ENCODE peak calls at places on chromosomes 16 and 17, in six cellular contexts. One of them, this sample, is unnamed.
A peak's percentile ranks its signal among the peaks of the same experiment; 100 is the strongest.

GRCh38 chr16:2035431-2036199 is 8.9 kb downstream of the NHERF2 start:
- DNase-seq in H1: no peak
- DNase-seq in HepG2: peak; percentile 84
- DNase-seq in GM12878: no peak
- DNase-seq in K562: no peak
- DNase-seq in SK-N-SH: peak; percentile 66
- DNase-seq in this sample: no peak

GRCh38 chr16:79628501-79628975 is 28.0 kb upstream of the MAF start:
- DNase-seq in H1: no peak
- DNase-seq in SK-N-SH: no peak
- DNase-seq in K562: no peak
- DNase-seq in GM12878: peak; percentile 20
- DNase-seq in HepG2: no peak
- DNase-seq in this sample: no peak

GRCh38 chr16:2019500-2019899 is at the start of gene NPW:
- DNase-seq in SK-N-SH: peak; percentile 68
- DNase-seq in GM12878: no peak
- DNase-seq in H1: no peak
- DNase-seq in K562: peak; percentile 64
- DNase-seq in HepG2: no peak
- DNase-seq in this sample: no peak

GRCh38 chr16:68948230-68948910 is 105.0 kb downstream of the TANGO6 start:
- DNase-seq in HepG2: no peak
- DNase-seq in K562: no peak
- DNase-seq in H1: no peak
- DNase-seq in GM12878: no peak
- DNase-seq in SK-N-SH: no peak
- DNase-seq in this sample: no peak

GRCh38 chr16:64791756-64792155 is 330.1 kb downstream of the CDH11 start:
- DNase-seq in SK-N-SH: no peak
- DNase-seq in H1: no peak
- DNase-seq in HepG2: no peak
- DNase-seq in GM12878: no peak
- DNase-seq in K562: no peak
- DNase-seq in this sample: no peak

GRCh38 chr16:29844575-29845331 is 18.3 kb downstream of the CDIPT start:
- DNase-seq in K562: no peak
- DNase-seq in H1: no peak
- DNase-seq in GM12878: no peak
- DNase-seq in HepG2: no peak
- DNase-seq in SK-N-SH: no peak
- DNase-seq in this sample: no peak

GRCh38 chr16:4664538-4665418 is 28.6 kb upstream of the NUDT16L1 start:
- DNase-seq in H1: no peak
- DNase-seq in GM12878: no peak
- DNase-seq in K562: no peak
- DNase-seq in HepG2: peak; percentile 75
- DNase-seq in SK-N-SH: no peak
- DNase-seq in this sample: peak; percentile 89

GRCh38 chr16:56994311-56994710 is 5.0 kb downstream of the NLRC5 start:
- DNase-seq in HepG2: no peak
- DNase-seq in K562: no peak
- DNase-seq in H1: no peak
- DNase-seq in GM12878: no peak
- DNase-seq in SK-N-SH: no peak
- DNase-seq in this sample: no peak

GRCh38 chr17:67156269-67157199 is 88.5 kb downstream of the HELZ start:
- DNase-seq in GM12878: no peak
- DNase-seq in HepG2: no peak
- DNase-seq in K562: no peak
- DNase-seq in SK-N-SH: no peak
- DNase-seq in H1: no peak
- DNase-seq in this sample: no peak

GRCh38 chr17:67187927-67188326 is 57.1 kb downstream of the HELZ start:
- DNase-seq in GM12878: no peak
- DNase-seq in HepG2: no peak
- DNase-seq in H1: no peak
- DNase-seq in K562: no peak
- DNase-seq in SK-N-SH: no peak
- DNase-seq in this sample: no peak

GRCh38 chr17:28745052-28745776 is 1.4 kb downstream of the TRAF4 start:
- DNase-seq in K562: peak; percentile 51
- DNase-seq in GM12878: no peak
- DNase-seq in HepG2: peak; percentile 90
- DNase-seq in SK-N-SH: peak; percentile 58
- DNase-seq in H1: no peak
- DNase-seq in this sample: no peak

GRCh38 chr16:75710344-75710743 is 9.1 kb upstream of the DUXB start:
- DNase-seq in GM12878: no peak
- DNase-seq in SK-N-SH: no peak
- DNase-seq in K562: no peak
- DNase-seq in H1: no peak
- DNase-seq in HepG2: no peak
- DNase-seq in this sample: no peak

GRCh38 chr17:66916946-66917345 is 47.6 kb upstream of the CACNG4 start:
- DNase-seq in SK-N-SH: no peak
- DNase-seq in GM12878: no peak
- DNase-seq in HepG2: no peak
- DNase-seq in H1: no peak
- DNase-seq in K562: no peak
- DNase-seq in this sample: no peak

GRCh38 chr16:11423315-11424117 is 78.3 kb downstream of the RMI2 start:
- DNase-seq in HepG2: no peak
- DNase-seq in GM12878: peak; percentile 39
- DNase-seq in K562: no peak
- DNase-seq in H1: no peak
- DNase-seq in SK-N-SH: no peak
- DNase-seq in this sample: peak; percentile 84

GRCh38 chr16:79334127-79334526 is 266.4 kb downstream of the MAF start:
- DNase-seq in K562: peak; percentile 79
- DNase-seq in HepG2: peak; percentile 16
- DNase-seq in GM12878: no peak
- DNase-seq in SK-N-SH: no peak
- DNase-seq in H1: no peak
- DNase-seq in this sample: no peak

GRCh38 chr17:79749156-79749815 is 18.5 kb downstream of the ENPP7 start:
- DNase-seq in SK-N-SH: no peak
- DNase-seq in K562: no peak
- DNase-seq in HepG2: no peak
- DNase-seq in GM12878: no peak
- DNase-seq in H1: no peak
- DNase-seq in this sample: no peak

GRCh38 chr17:1229891-1230571 is 40.2 kb upstream of the BHLHA9 start:
- DNase-seq in HepG2: no peak
- DNase-seq in GM12878: no peak
- DNase-seq in K562: no peak
- DNase-seq in H1: no peak
- DNase-seq in SK-N-SH: no peak
- DNase-seq in this sample: no peak

GRCh38 chr16:82629441-82630027 is 2.8 kb downstream of the CDH13 start:
- DNase-seq in GM12878: no peak
- DNase-seq in K562: no peak
- DNase-seq in SK-N-SH: no peak
- DNase-seq in H1: no peak
- DNase-seq in HepG2: no peak
- DNase-seq in this sample: no peak

GRCh38 chr16:85485379-85485778 is 127.7 kb upstream of the GSE1 start:
- DNase-seq in K562: no peak
- DNase-seq in H1: no peak
- DNase-seq in HepG2: no peak
- DNase-seq in GM12878: no peak
- DNase-seq in SK-N-SH: no peak
- DNase-seq in this sample: no peak

GRCh38 chr17:11506635-11507034 is 91.6 kb upstream of the DNAH9 start:
- DNase-seq in K562: peak; percentile 6
- DNase-seq in SK-N-SH: no peak
- DNase-seq in H1: no peak
- DNase-seq in GM12878: no peak
- DNase-seq in HepG2: peak; percentile 5
- DNase-seq in this sample: no peak

GRCh38 chr16:81526935-81527334 is 82.3 kb downstream of the CMIP start:
- DNase-seq in HepG2: no peak
- DNase-seq in SK-N-SH: no peak
- DNase-seq in K562: peak; percentile 68
- DNase-seq in H1: no peak
- DNase-seq in GM12878: no peak
- DNase-seq in this sample: no peak

GRCh38 chr16:57530104-57530522 is 6.3 kb downstream of the CCDC102A start:
- DNase-seq in HepG2: peak; percentile 59
- DNase-seq in H1: no peak
- DNase-seq in GM12878: no peak
- DNase-seq in SK-N-SH: peak; percentile 30
- DNase-seq in K562: no peak
- DNase-seq in this sample: no peak

GRCh38 chr17:67258836-67259468 is 14.0 kb upstream of the HELZ start:
- DNase-seq in SK-N-SH: no peak
- DNase-seq in H1: no peak
- DNase-seq in HepG2: no peak
- DNase-seq in GM12878: no peak
- DNase-seq in K562: no peak
- DNase-seq in this sample: peak; percentile 60

GRCh38 chr17:73142763-73143395 is 21.9 kb upstream of the SSTR2 start:
- DNase-seq in HepG2: no peak
- DNase-seq in H1: no peak
- DNase-seq in SK-N-SH: no peak
- DNase-seq in GM12878: no peak
- DNase-seq in K562: no peak
- DNase-seq in this sample: peak; percentile 84

GRCh38 chr17:76404256-76404655 is 19.8 kb downstream of the SPHK1 start:
- DNase-seq in HepG2: no peak
- DNase-seq in K562: no peak
- DNase-seq in GM12878: no peak
- DNase-seq in SK-N-SH: no peak
- DNase-seq in H1: no peak
- DNase-seq in this sample: no peak

DNA sequence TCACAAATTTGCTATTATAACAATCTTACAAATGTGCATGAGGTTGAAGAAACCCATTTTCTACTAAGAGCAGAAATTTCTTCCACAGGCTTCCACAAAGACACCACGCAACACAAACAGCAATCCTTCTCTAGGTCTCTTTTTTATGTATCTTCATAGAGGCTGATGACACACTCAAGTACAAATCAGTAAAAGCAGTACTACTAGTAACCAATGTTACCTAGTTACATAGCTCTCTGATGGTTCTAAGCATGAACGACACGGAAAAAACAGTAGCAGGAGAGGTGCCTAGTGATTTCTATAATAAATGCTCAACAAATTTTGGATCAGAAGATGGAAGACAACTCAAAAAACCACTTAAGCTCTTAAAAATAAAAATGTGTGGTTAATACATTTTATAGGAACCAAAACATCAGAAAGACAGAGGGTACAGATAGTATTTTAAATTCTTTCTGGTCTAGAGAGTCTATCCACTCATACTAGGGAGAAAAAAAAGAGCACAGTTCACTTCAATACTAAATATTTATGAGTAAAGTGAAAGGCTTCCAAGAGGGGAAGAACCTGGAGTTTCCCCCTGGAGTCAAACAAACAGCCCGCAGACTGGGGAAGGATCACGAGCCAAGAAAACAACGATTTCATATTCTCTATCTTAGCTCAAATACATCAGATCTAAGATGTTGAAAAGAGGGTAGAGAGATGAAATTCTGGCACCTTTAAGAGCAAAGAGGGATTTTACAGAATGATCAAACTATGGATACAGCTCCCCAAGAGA is 40.2 kb downstream of the SMG6 start:
- DNase-seq in H1: no peak
- DNase-seq in GM12878: no peak
- DNase-seq in HepG2: no peak
- DNase-seq in K562: no peak
- DNase-seq in SK-N-SH: no peak
- DNase-seq in this sample: no peak
- H3K4me3 ChIP-seq in H1: no peak overlapping the region
- H3K4me3 ChIP-seq in GM12878: peak overlapping the region; percentile 2
- H3K4me3 ChIP-seq in HepG2: no peak overlapping the region
- H3K4me3 ChIP-seq in K562: no peak overlapping the region
- H3K4me3 ChIP-seq in SK-N-SH: no peak overlapping the region
- H3K4me3 ChIP-seq in this sample: no peak overlapping the region

GRCh38 chr17:71792966-71793365 is 327.9 kb upstream of the SOX9 start:
- DNase-seq in SK-N-SH: no peak
- DNase-seq in GM12878: no peak
- DNase-seq in HepG2: no peak
- DNase-seq in H1: no peak
- DNase-seq in K562: no peak
- DNase-seq in this sample: no peak
- TF ChIP-seq GABPA in SK-N-SH: no peak
- TF ChIP-seq GABPA in GM12878: no peak
- TF ChIP-seq GABPA in HepG2: no peak
- TF ChIP-seq GABPA in H1: no peak
- TF ChIP-seq GABPA in K562: no peak
- TF ChIP-seq GABPA in this sample: no peak

DNA sequence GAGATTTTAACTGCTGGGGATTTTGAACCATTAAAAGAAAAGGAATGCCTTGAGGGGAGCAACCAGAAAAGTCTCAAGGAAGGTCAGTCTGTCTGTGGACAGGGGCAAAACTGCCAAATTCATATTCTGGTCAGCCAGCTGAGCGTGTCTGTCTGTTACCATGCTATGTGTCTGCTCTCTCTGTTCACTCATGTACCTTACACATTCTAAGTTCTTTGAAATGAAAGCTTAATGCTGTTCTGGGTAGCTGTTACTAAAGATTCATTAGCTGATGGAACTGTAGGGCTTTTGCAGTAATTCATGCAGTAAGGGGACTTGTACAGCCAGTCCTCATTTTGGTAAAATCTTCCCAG is 115.8 kb downstream of the MRTFB start:
- DNase-seq in SK-N-SH: no peak
- DNase-seq in H1: no peak
- DNase-seq in K562: no peak
- DNase-seq in GM12878: no peak
- DNase-seq in HepG2: no peak
- DNase-seq in this sample: no peak
- H3K4me3 ChIP-seq in SK-N-SH: peak overlapping the region; percentile 42
- H3K4me3 ChIP-seq in H1: no peak overlapping the region
- H3K4me3 ChIP-seq in K562: no peak overlapping the region
- H3K4me3 ChIP-seq in GM12878: no peak overlapping the region
- H3K4me3 ChIP-seq in HepG2: no peak overlapping the region
- H3K4me3 ChIP-seq in this sample: no peak overlapping the region

GRCh38 chr17:58539703-58540102 is 25.3 kb upstream of the MTMR4 start:
- DNase-seq in SK-N-SH: no peak
- DNase-seq in HepG2: no peak
- DNase-seq in K562: no peak
- DNase-seq in GM12878: no peak
- DNase-seq in H1: no peak
- DNase-seq in this sample: no peak
- TF ChIP-seq GABPA in SK-N-SH: no peak
- TF ChIP-seq GABPA in HepG2: no peak
- TF ChIP-seq GABPA in K562: no peak
- TF ChIP-seq GABPA in GM12878: no peak
- TF ChIP-seq GABPA in H1: no peak
- TF ChIP-seq GABPA in this sample: no peak